ENCODE peak calls at places on chromosomes 12 and 14, in eight cellular contexts. K is RPMI7951; J is dorsolateral prefrontal cortex; L is cardiac septum; P is hippocampal formation; M is stimulated activated CD4-positive, alpha-beta T cell treated with anti-CD3 and anti-CD28 coated beads, Interleukin-4, amount 100 ng/mL, for 24 hours; Z is tibial nerve; A is NCI-H1092. Q is an unnamed sample.

GRCh38 chr12:14768823-14769405 is 34.4 kb downstream of the WBP11 start:
- DNase-seq in J (no peak), M (peak), Z (peak), L (no peak), A (no peak), K (peak), P (no peak), Q (no peak)

GRCh38 chr12:65306603-65307501 is 28.4 kb downstream of the MSRB3 start:
- DNase-seq in J (no peak), P (no peak), Z (peak), K (peak), L (peak), M (no peak), A (no peak), Q (peak)

GRCh38 chr14:104137297-104138097 is 890 bp upstream of the KIF26A start:
- DNase-seq in P (peak), L (no peak), Z (peak), J (peak), M (peak), K (peak), A (no peak), Q (peak)

GRCh38 chr14:92456215-92457017 is 57.2 kb upstream of the RIN3 start:
- DNase-seq in L (no peak), J (no peak), Z (peak), M (no peak), A (no peak), K (peak), P (no peak), Q (peak)

GRCh38 chr12:29288031-29288430 is 92.9 kb downstream of the ERGIC2 start:
- DNase-seq in J (no peak), P (no peak), Z (no peak), A (no peak), M (no peak), L (no peak), K (no peak), Q (no peak)

GRCh38 chr14:69039287-69039628 is 60.2 kb upstream of the ACTN1 start:
- DNase-seq in J (no peak), P (no peak), L (no peak), M (no peak), A (no peak), Z (no peak), K (peak), Q (no peak)

GRCh38 chr12:153080-153746 is 60.7 kb downstream of the SLC6A12 start:
- DNase-seq in J (no peak), Z (peak), M (peak), P (peak), A (peak), L (no peak), K (peak), Q (peak)

GRCh38 chr12:100608776-100609175 is 35.3 kb downstream of the GAS2L3 start:
- DNase-seq in K (peak), L (no peak), Z (no peak), J (no peak), A (no peak), P (no peak), M (no peak), Q (no peak)

GRCh38 chr14:58808828-58809227 is 171.1 kb downstream of the DACT1 start:
- DNase-seq in K (peak), L (no peak), J (no peak), Z (peak), P (no peak), M (no peak), A (peak), Q (no peak)

GRCh38 chr14:103593577-103593976 is 30.8 kb downstream of the COA8 start:
- DNase-seq in Z (no peak), K (no peak), L (no peak), J (no peak), A (no peak), P (no peak), M (no peak), Q (no peak)

GRCh38 chr12:1843641-1844005 is 23.3 kb downstream of the LRTM2 start:
- DNase-seq in A (no peak), Z (no peak), J (no peak), P (no peak), L (peak), M (no peak), K (no peak), Q (no peak)

Q was measured in DMS 273 treated with DMSO at 0.1 percent for 48 hours.